ENCODE peak calls at places on chromosomes 11 and 22, in eight cellular contexts. E is upper lobe of right lung; C is SJCRH30; L is naive thymus-derived CD4-positive, alpha-beta T cell; S is dorsolateral prefrontal cortex; T is WERI-Rb-1; R is AG04450; I is colonic mucosa. X is an unnamed sample.

GRCh38 chr11:134437821-134438220 is 25.8 kb upstream of the B3GAT1 start:
- DNase-seq in E (no peak), C (no peak), L (no peak), S (no peak), T (no peak), R (no peak), I (no peak), X (no peak)

GRCh38 chr11:93613432-93613831 is 48.0 kb upstream of the CEP295 start:
- DNase-seq in E (no peak), C (no peak), L (no peak), S (no peak), T (no peak), R (no peak), I (no peak), X (no peak)

GRCh38 chr11:65713212-65713969 is 1.3 kb downstream of the KAT5 start:
- DNase-seq in E (no peak), C (no peak), L (no peak), S (no peak), T (no peak), R (no peak), I (no peak), X (no peak)

GRCh38 chr11:69126286-69126685 is 29.4 kb upstream of the SMIM38 start:
- DNase-seq in E (peak; percentile 46), C (no peak), L (no peak), S (peak; percentile 8), T (no peak), R (no peak), I (no peak), X (no peak)

GRCh38 chr22:32335471-32335870 is 22.2 kb upstream of the RFPL3 start:
- DNase-seq in E (peak; percentile 34), C (no peak), L (no peak), S (no peak), T (no peak), R (no peak), I (no peak), X (no peak)

GRCh38 chr11:119342362-119343130 is 1.9 kb upstream of the C1QTNF5 start:
- DNase-seq in E (no peak), C (no peak), L (no peak), S (no peak), T (no peak), R (no peak), I (no peak), X (no peak)

GRCh38 chr11:119903389-119903788 is 174.4 kb upstream of the NECTIN1 start:
- DNase-seq in E (peak; percentile 2), C (no peak), L (no peak), S (no peak), T (peak; percentile 65), R (no peak), I (no peak), X (no peak)

GRCh38 chr11:114297806-114298700 is 1.9 kb downstream of the NNMT start:
- DNase-seq in E (no peak), C (no peak), L (no peak), S (no peak), T (no peak), R (no peak), I (no peak), X (no peak)

GRCh38 chr22:22784249-22785039 is 103.2 kb upstream of the IGLL5 start:
- DNase-seq in E (no peak), C (no peak), L (no peak), S (no peak), T (no peak), R (no peak), I (no peak), X (no peak)

GRCh38 chr22:41828516-41828915 is 4.4 kb upstream of the SREBF2 start:
- DNase-seq in E (no peak), C (peak; percentile 77), L (no peak), S (no peak), T (no peak), R (no peak), I (peak; percentile 47), X (no peak)

GRCh38 chr11:100805509-100806199 is 118.6 kb downstream of the ARHGAP42 start:
- DNase-seq in E (no peak), C (no peak), L (no peak), S (no peak), T (no peak), R (no peak), I (no peak), X (no peak)

GRCh38 chr11:119615003-119615878 is 113.8 kb downstream of the NECTIN1 start:
- DNase-seq in E (no peak), C (peak; percentile 42), L (no peak), S (peak; percentile 64), T (no peak), R (peak; percentile 53), I (no peak), X (peak; percentile 54)

GRCh38 chr22:49238181-49239141 is 589.2 kb downstream of the BRD1 start:
- DNase-seq in E (no peak), C (no peak), L (no peak), S (no peak), T (no peak), R (no peak), I (no peak), X (no peak)

GRCh38 chr22:44341431-44342346 is 28.9 kb upstream of the SHISAL1 start:
- DNase-seq in E (no peak), C (peak; percentile 23), L (no peak), S (no peak), T (peak; percentile 75), R (peak; percentile 32), I (no peak), X (no peak)

GRCh38 chr22:44344407-44344806 is 31.7 kb upstream of the SHISAL1 start:
- DNase-seq in E (no peak), C (no peak), L (no peak), S (no peak), T (no peak), R (no peak), I (no peak), X (no peak)

GRCh38 chr22:44345872-44346271 is 33.1 kb upstream of the SHISAL1 start:
- DNase-seq in E (no peak), C (no peak), L (no peak), S (no peak), T (no peak), R (no peak), I (no peak), X (no peak)

GRCh38 chr22:44340271-44341239 is 27.8 kb upstream of the SHISAL1 start:
- DNase-seq in E (no peak), C (no peak), L (no peak), S (no peak), T (no peak), R (no peak), I (no peak), X (no peak)

GRCh38 chr22:44342347-44342956 is 29.7 kb upstream of the SHISAL1 start:
- DNase-seq in E (no peak), C (no peak), L (no peak), S (no peak), T (no peak), R (no peak), I (no peak), X (no peak)
- H3K27ac ChIP-seq in E (peak overlapping the region; percentile 36), C (no peak overlapping the region), L (no peak overlapping the region), S (no peak overlapping the region), T (peak overlapping the region; percentile 64), R (no peak overlapping the region), I (peak overlapping the region; percentile 12), X (no peak overlapping the region)

GRCh38 chr22:47327241-47327640 is 564.8 kb downstream of the TBC1D22A start:
- DNase-seq in E (no peak), C (no peak), L (no peak), S (no peak), T (no peak), R (no peak), I (no peak), X (no peak)

GRCh38 chr22:47332246-47332980 is 570.0 kb downstream of the TBC1D22A start:
- DNase-seq in E (no peak), C (no peak), L (no peak), S (no peak), T (no peak), R (no peak), I (no peak), X (no peak)

GRCh38 chr22:47331750-47332149 is 569.3 kb downstream of the TBC1D22A start:
- DNase-seq in E (no peak), C (no peak), L (no peak), S (no peak), T (no peak), R (no peak), I (no peak), X (no peak)

GRCh38 chr22:47328550-47329243 is 566.2 kb downstream of the TBC1D22A start:
- DNase-seq in E (no peak), C (peak; percentile 17), L (no peak), S (no peak), T (no peak), R (peak; percentile 83), I (no peak), X (peak; percentile 11)

DNA sequence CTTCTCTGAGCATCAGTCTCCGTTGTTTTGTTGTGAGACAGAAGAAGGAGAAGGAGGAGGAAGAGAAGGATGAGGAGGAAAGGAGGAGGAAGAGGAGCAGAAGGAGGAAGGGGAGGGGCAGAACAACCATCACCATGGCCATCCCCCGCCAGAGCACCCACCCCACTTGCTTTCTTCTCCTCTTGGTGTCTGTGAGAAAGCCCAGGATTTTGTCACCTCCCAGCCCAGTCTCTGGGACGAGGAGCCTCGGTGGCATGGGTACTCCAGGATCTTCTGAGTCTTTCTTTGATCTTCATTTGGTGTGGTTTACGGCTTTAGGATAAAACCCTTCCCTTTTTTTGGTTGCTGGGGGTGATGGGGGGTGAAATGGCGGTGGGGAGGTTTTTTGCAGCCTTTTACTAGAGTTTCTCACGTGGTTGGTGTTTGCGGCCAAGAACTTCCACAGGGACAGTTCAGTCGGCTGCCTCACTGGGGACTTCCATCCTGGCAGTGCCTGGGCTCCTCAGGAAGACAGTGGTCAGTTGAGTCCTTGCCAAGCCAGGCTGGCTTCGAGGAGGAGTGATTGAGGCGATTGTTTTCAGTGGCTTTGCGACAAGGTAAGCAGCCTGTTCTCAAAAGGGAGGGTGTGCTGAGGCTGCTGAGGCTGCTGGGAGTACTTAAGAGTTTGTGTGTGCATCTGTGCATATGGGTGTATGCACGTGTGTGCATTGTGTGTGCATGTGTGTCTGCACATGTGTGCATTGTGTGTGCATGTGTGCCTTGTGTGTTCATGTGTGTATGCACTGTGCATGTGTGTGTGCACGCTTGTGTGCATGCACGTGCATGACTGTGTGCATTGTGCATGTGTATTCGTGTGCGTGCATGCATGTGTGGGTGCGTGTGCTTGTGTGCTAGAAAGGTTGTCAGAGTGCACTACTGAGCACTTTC is 567.5 kb downstream of the TBC1D22A start:
- DNase-seq in E (no peak), C (no peak), L (no peak), S (no peak), T (no peak), R (no peak), I (no peak), X (no peak)
- H3K27ac ChIP-seq in E (no peak overlapping the region), C (no peak overlapping the region), L (no peak overlapping the region), S (no peak overlapping the region), T (no peak overlapping the region), R (peak overlapping the region; percentile 85), I (no peak overlapping the region), X (peak overlapping the region; percentile 43)

DNA sequence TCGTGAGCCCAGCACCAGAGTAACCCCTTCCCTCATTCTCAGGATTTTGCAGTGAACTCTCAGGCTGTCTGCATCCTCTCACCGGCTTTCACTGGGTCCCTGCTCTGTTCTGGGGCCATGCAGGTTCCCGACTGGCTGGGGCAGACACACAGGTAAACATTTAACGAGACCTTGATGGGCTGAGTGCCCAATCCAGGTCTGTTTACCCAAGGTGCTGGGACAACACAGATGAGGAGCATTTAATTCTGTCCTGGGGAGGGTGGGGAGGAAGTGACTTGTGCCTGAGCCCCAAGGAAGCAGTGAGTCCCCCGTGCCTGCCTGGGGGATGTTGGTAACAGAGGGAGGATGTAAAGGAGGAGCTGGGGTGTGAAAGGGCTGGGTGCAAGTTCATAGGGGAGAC is 4.4 kb downstream of the BIK start:
- DNase-seq in E (no peak), C (no peak), L (no peak), S (no peak), T (no peak), R (no peak), I (peak; percentile 91), X (no peak)
- H3K27ac ChIP-seq in E (no peak overlapping the region), C (no peak overlapping the region), L (no peak overlapping the region), S (no peak overlapping the region), T (no peak overlapping the region), R (peak overlapping the region; percentile 21), I (peak overlapping the region; percentile 55), X (no peak overlapping the region)

GRCh38 chr11:94780432-94780831 is 12.3 kb downstream of the AMOTL1 start:
- DNase-seq in E (no peak), C (no peak), L (no peak), S (no peak), T (no peak), R (no peak), I (no peak), X (no peak)
- H3K27ac ChIP-seq in E (no peak overlapping the region), C (no peak overlapping the region), L (no peak overlapping the region), S (no peak overlapping the region), T (no peak overlapping the region), R (no peak overlapping the region), I (no peak overlapping the region), X (peak overlapping the region; percentile 38)

X was measured in keratinocyte.